ENCODE peak calls at places on chromosomes 4 and X, in five cellular contexts. C, L, S, M and J are unnamed samples.

GRCh38 chr4:137993232-137993631 is 248.9 kb downstream of the SLC7A11 start:
- DNase-seq in C (no peak), L (no peak), S (no peak), M (no peak), J (no peak)

GRCh38 chr4:149211961-149212360 is 603.7 kb downstream of the IQCM start:
- DNase-seq in C (no peak), L (no peak), S (no peak), M (no peak), J (no peak)

GRCh38 chrX:119237526-119238035 is 1.5 kb downstream of the PGRMC1 start:
- DNase-seq in C (no peak), L (no peak), S (no peak), M (no peak), J (no peak)

GRCh38 chrX:119647552-119648420 is 41.6 kb upstream of the NKRF start:
- DNase-seq in C (no peak), L (no peak), S (no peak), M (no peak), J (no peak)

GRCh38 chrX:101079736-101080135 is 1.1 kb downstream of the TMEM35A start:
- DNase-seq in C (no peak), L (no peak), S (no peak), M (no peak), J (no peak)

GRCh38 chrX:45992402-45993123 is 552.7 kb downstream of the ZNF674 start:
- DNase-seq in C (no peak), L (no peak), S (no peak), M (no peak), J (no peak)

GRCh38 chr4:107913283-107913899 is 18.0 kb upstream of the CYP2U1 start:
- DNase-seq in C (peak; percentile 22), L (no peak), S (peak; percentile 58), M (no peak), J (peak; percentile 81)

GRCh38 chr4:2270341-2271165 is 8.6 kb upstream of the MXD4 start:
- DNase-seq in C (no peak), L (peak; percentile 10), S (no peak), M (peak; percentile 80), J (peak; percentile 43)

GRCh38 chr4:4696521-4696920 is 154.7 kb upstream of the STX18 start:
- DNase-seq in C (no peak), L (no peak), S (no peak), M (no peak), J (no peak)

GRCh38 chr4:122623637-122624036 is 2.8 kb upstream of the IL21 start:
- DNase-seq in C (no peak), L (no peak), S (no peak), M (no peak), J (no peak)

GRCh38 chr4:21680326-21680898 is 268.2 kb downstream of the KCNIP4 start:
- DNase-seq in C (no peak), L (no peak), S (no peak), M (no peak), J (no peak)

GRCh38 chrX:154401045-154401799 is 3.0 kb downstream of the RPL10 start:
- DNase-seq in C (no peak), L (no peak), S (no peak), M (no peak), J (no peak)

GRCh38 chrX:149830192-149830873 is 48.6 kb downstream of the MAGEA9 start:
- DNase-seq in C (no peak), L (no peak), S (no peak), M (no peak), J (no peak)

GRCh38 chrX:147875866-147876596 is 35.7 kb upstream of the FMR1 start:
- DNase-seq in C (no peak), L (no peak), S (no peak), M (no peak), J (peak; percentile 5)

GRCh38 chr4:145938618-145939177 is at the start of gene ZNF827:
- DNase-seq in C (peak; percentile 59), L (peak; percentile 55), S (peak; percentile 83), M (peak; percentile 80), J (peak; percentile 87)

GRCh38 chr4:55397521-55398321 is 2.0 kb downstream of the TMEM165 start:
- DNase-seq in C (no peak), L (no peak), S (no peak), M (no peak), J (no peak)

GRCh38 chr4:95506264-95506663 is 42.5 kb downstream of the UNC5C start:
- DNase-seq in C (no peak), L (no peak), S (no peak), M (no peak), J (no peak)

GRCh38 chr4:87975466-87975865 is at the start of gene SPP1:
- DNase-seq in C (no peak), L (no peak), S (no peak), M (no peak), J (no peak)

GRCh38 chr4:153227501-153227900 is 23.3 kb downstream of the TRIM2 start:
- DNase-seq in C (no peak), L (no peak), S (no peak), M (no peak), J (no peak)

GRCh38 chr4:76001760-76002159 is 5.5 kb downstream of the CXCL9 start:
- DNase-seq in C (no peak), L (no peak), S (no peak), M (no peak), J (no peak)

GRCh38 chr4:103307479-103308042 is 109.4 kb upstream of the CENPE start:
- DNase-seq in C (no peak), L (no peak), S (no peak), M (peak; percentile 34), J (no peak)

GRCh38 chr4:98327694-98328093 is 66.5 kb downstream of the RAP1GDS1 start:
- DNase-seq in C (no peak), L (no peak), S (no peak), M (no peak), J (no peak)

GRCh38 chr4:154424810-154425484 is 66.7 kb downstream of the DCHS2 start:
- DNase-seq in C (no peak), L (no peak), S (no peak), M (no peak), J (no peak)

GRCh38 chr4:99471349-99471748 is 36.2 kb upstream of the ADH7 start:
- DNase-seq in C (no peak), L (no peak), S (no peak), M (no peak), J (no peak)

GRCh38 chr4:74933562-74934015 is 673 bp downstream of the PARM1 start:
- DNase-seq in C (peak; percentile 17), L (peak; percentile 20), S (peak; percentile 50), M (peak; percentile 76), J (peak; percentile 51)

GRCh38 chrX:39905475-39905889 is 192.3 kb downstream of the BCOR start:
- DNase-seq in C (peak; percentile 51), L (no peak), S (peak; percentile 57), M (no peak), J (no peak)

GRCh38 chr4:16199132-16199531 is 27.1 kb downstream of the TAPT1 start:
- DNase-seq in C (no peak), L (no peak), S (no peak), M (no peak), J (no peak)

GRCh38 chr4:178784491-178784890 is 1342.3 kb upstream of the AGA start:
- DNase-seq in C (no peak), L (no peak), S (no peak), M (no peak), J (no peak)

GRCh38 chr4:7323872-7324650 is 110.7 kb downstream of the PSAPL1 start:
- DNase-seq in C (no peak), L (no peak), S (no peak), M (no peak), J (no peak)

GRCh38 chrX:130975947-130976346 is 72.9 kb upstream of the ENOX2 start:
- DNase-seq in C (no peak), L (no peak), S (peak; percentile 42), M (no peak), J (no peak)

GRCh38 chr4:11424000-11424399 is 4.7 kb downstream of the HS3ST1 start:
- DNase-seq in C (peak; percentile 22), L (no peak), S (no peak), M (no peak), J (no peak)

GRCh38 chr4:77047037-77047436 is 28.8 kb downstream of the CCNI start:
- DNase-seq in C (no peak), L (no peak), S (no peak), M (no peak), J (no peak)

GRCh38 chr4:77043507-77044131 is 32.2 kb downstream of the CCNI start:
- DNase-seq in C (peak; percentile 53), L (no peak), S (no peak), M (no peak), J (no peak)

GRCh38 chr4:77044458-77045124 is 31.2 kb downstream of the CCNI start:
- DNase-seq in C (no peak), L (no peak), S (no peak), M (no peak), J (no peak)

GRCh38 chr4:77040856-77041576 is 34.8 kb downstream of the CCNI start:
- DNase-seq in C (no peak), L (no peak), S (no peak), M (no peak), J (no peak)

GRCh38 chr4:77045490-77045889 is 30.3 kb downstream of the CCNI start:
- DNase-seq in C (no peak), L (no peak), S (no peak), M (no peak), J (no peak)
- H3K4me1 ChIP-seq in C (no peaks in the 10 kb centered on the region), L (peaks cover 19% of the 10 kb centered on the region), S (no peaks in the 10 kb centered on the region), M (no peaks in the 10 kb centered on the region), J (peaks cover 9% of the 10 kb centered on the region)

DNA sequence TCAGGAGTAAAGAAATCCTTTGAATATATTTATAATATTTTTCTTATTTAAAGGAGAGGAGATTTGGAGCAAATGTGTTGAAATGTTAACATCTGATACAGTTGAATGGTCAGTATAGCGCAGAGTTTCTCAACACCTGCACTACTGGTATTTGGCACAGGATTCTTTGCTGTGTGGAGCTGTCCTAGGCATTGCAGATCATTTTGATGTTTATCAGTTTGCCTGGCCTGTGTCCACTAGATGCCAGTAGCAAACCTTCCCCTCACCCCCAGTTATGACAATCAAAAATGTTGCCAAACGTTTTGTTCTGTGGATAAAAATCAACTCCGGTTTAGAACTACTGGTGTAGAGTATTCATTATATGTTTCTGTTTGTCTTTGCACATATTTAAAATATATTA is 765.3 kb upstream of the SLIT2 start:
- DNase-seq in C (no peak), L (no peak), S (no peak), M (no peak), J (no peak)
- TF ChIP-seq CTCF in C (no peak), L (no peak), S (no peak), M (no peak), J (no peak)

DNA sequence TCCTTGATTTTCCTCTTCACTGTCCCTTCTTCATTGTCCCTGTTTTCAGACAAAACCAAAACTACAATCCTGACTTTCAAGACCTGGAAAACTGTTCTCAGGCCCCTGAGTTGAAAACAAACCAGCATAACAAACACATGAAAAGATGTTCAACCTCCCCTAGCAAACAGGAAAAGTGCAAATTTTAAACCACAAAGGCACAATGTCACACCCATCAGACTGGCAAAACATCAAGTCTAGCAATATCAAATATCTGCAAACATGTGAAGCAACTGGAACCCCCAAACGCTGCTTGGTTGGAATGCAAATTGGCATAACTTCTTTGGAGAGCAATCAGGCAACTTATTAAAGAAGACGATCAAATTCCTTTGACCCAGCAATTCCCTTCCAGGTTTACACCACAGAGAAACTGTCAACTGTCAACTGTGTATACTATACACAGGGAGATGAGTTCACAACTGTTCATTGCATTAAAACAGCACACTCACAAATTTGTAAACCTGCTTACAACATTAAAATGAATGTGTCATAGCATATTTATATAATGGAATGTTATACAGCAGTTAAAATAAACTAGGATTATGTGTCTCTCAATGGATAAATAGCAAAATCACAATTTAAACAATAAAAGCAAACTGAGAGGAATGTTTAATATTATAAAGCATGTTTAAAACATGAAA is 7.0 kb downstream of the USP46 start:
- DNase-seq in C (no peak), L (no peak), S (no peak), M (no peak), J (no peak)
- H3K4me1 ChIP-seq in C (peaks cover under 1% of the 10 kb centered on the region), L (peaks cover 23% of the 10 kb centered on the region), S (peaks cover 3% of the 10 kb centered on the region), M (peaks cover 18% of the 10 kb centered on the region), J (peaks cover 6% of the 10 kb centered on the region)

GRCh38 chr4:8342651-8343050 is 73.1 kb downstream of the HTRA3 start:
- DNase-seq in C (no peak), L (no peak), S (no peak), M (no peak), J (no peak)
- TF ChIP-seq CTCF in C (no peak), L (no peak), S (no peak), M (no peak), J (no peak)